ENCODE peak calls at places on chromosomes 7 and 10, in ten cellular contexts. N is neural progenitor cell, D is heart right ventricle, H is cardiac fibroblast, A is AG10803, Q is coronary artery, O is astrocyte of the cerebellum, I is fibroblast of pulmonary artery, V is prostate gland, G is left ventricle myocardium inferior. R is an unnamed sample.

GRCh38 chr10:124200011-124200410 is 106.6 kb upstream of the CHST15 start:
- DNase-seq in N (no peak), D (no peak), H (no peak), A (no peak), Q (peak; percentile 26), O (no peak), I (no peak), V (no peak), G (no peak), R (peak; percentile 17)

GRCh38 chr7:108014747-108015682 is 12.1 kb upstream of the LAMB1 start:
- DNase-seq in N (no peak), D (no peak), H (peak; percentile 54), A (peak; percentile 43), Q (no peak), O (peak; percentile 70), I (peak; percentile 76), V (no peak), G (no peak), R (peak; percentile 76)

GRCh38 chr7:98628916-98629525 is 11.9 kb downstream of the NPTX2 start:
- DNase-seq in N (peak; percentile 87), D (no peak), H (no peak), A (no peak), Q (no peak), O (no peak), I (no peak), V (no peak), G (no peak), R (no peak)

GRCh38 chr7:26187380-26188290 is 12.9 kb downstream of the HNRNPA2B1 start:
- DNase-seq in N (no peak), D (no peak), H (no peak), A (no peak), Q (no peak), O (no peak), I (no peak), V (no peak), G (no peak), R (no peak)

GRCh38 chr10:34319197-34319846 is 495.8 kb downstream of the PARD3 start:
- DNase-seq in N (no peak), D (peak; percentile 11), H (peak; percentile 88), A (peak; percentile 97), Q (no peak), O (peak; percentile 86), I (peak; percentile 89), V (peak; percentile 64), G (no peak), R (peak; percentile 95)

GRCh38 chr7:111741811-111742240 is 179.5 kb upstream of the IMMP2L start:
- DNase-seq in N (peak; percentile 81), D (peak; percentile 24), H (peak; percentile 86), A (peak; percentile 70), Q (no peak), O (peak; percentile 70), I (peak; percentile 87), V (peak; percentile 65), G (no peak), R (peak; percentile 75)

GRCh38 chr7:155816192-155816508 is 3.9 kb upstream of the SHH start:
- DNase-seq in N (no peak), D (no peak), H (no peak), A (no peak), Q (no peak), O (no peak), I (no peak), V (no peak), G (no peak), R (no peak)

GRCh38 chr7:80843018-80843671 is 75.7 kb downstream of the SEMA3C start:
- DNase-seq in N (no peak), D (no peak), H (no peak), A (no peak), Q (no peak), O (no peak), I (no peak), V (no peak), G (no peak), R (no peak)

GRCh38 chr10:30557884-30558283 is 71.7 kb downstream of the LYZL2 start:
- DNase-seq in N (no peak), D (no peak), H (peak; percentile 73), A (peak; percentile 44), Q (no peak), O (peak; percentile 27), I (peak; percentile 73), V (no peak), G (no peak), R (peak; percentile 37)

GRCh38 chr7:151993977-151994676 is 31.3 kb upstream of the GALNT11 start:
- DNase-seq in N (no peak), D (no peak), H (no peak), A (no peak), Q (no peak), O (no peak), I (no peak), V (no peak), G (no peak), R (peak; percentile 14)

GRCh38 chr10:130363899-130364298 is 227.7 kb downstream of the GLRX3 start:
- DNase-seq in N (no peak), D (no peak), H (no peak), A (no peak), Q (peak; percentile 16), O (no peak), I (no peak), V (no peak), G (no peak), R (no peak)

GRCh38 chr10:130361351-130362105 is 225.3 kb downstream of the GLRX3 start:
- DNase-seq in N (no peak), D (no peak), H (no peak), A (no peak), Q (peak; percentile 68), O (no peak), I (no peak), V (no peak), G (no peak), R (no peak)

GRCh38 chr10:130364631-130365030 is 228.4 kb downstream of the GLRX3 start:
- DNase-seq in N (no peak), D (no peak), H (no peak), A (no peak), Q (peak; percentile 55), O (no peak), I (no peak), V (no peak), G (no peak), R (no peak)

GRCh38 chr10:130362308-130362761 is 226.1 kb downstream of the GLRX3 start:
- DNase-seq in N (peak; percentile 27), D (peak; percentile 55), H (no peak), A (no peak), Q (peak; percentile 47), O (no peak), I (no peak), V (no peak), G (peak; percentile 48), R (no peak)

GRCh38 chr10:130363051-130363450 is 226.9 kb downstream of the GLRX3 start:
- DNase-seq in N (no peak), D (no peak), H (no peak), A (no peak), Q (peak; percentile 36), O (no peak), I (no peak), V (no peak), G (no peak), R (no peak)
- TF ChIP-seq CTCF in N (no peak), D (no peak), H (no peak), A (no peak), Q (no peak), O (no peak), I (no peak), V (no peak), G (no peak), R (no peak)

DNA sequence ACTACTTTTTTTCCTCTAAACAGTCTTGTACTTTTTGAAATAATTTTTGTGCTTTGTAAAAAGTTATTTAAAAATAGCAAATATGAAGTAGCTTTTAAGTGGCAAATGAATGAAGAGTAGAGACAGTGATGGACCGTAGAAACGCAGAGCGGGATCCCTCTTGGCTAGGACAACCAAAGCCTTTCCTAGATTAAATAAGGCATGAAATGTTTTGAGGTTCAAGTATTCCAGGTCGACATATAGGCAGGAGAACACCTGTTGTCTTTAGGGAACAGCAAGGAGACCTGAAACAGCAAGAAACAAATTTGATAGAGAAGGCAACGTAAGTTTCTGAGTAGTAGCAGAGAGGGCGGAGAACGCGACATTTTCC is 662 bp upstream of the PPRC1 start:
- DNase-seq in N (no peak), D (no peak), H (no peak), A (no peak), Q (no peak), O (no peak), I (no peak), V (no peak), G (no peak), R (no peak)
- H3K4me3 ChIP-seq in N (peak overlapping the region; percentile 91), D (peak overlapping the region; percentile 54), H (no peak overlapping the region), A (peak overlapping the region; percentile 92), Q (peak overlapping the region; percentile 100), O (peak overlapping the region; percentile 96), I (peak overlapping the region; percentile 96), V (no peak overlapping the region), G (peak overlapping the region; percentile 83), R (peak overlapping the region; percentile 97)

GRCh38 chr7:130818056-130818455 is 84.0 kb upstream of the KLF14 start:
- DNase-seq in N (no peak), D (no peak), H (no peak), A (no peak), Q (no peak), O (no peak), I (no peak), V (no peak), G (no peak), R (no peak)

DNA sequence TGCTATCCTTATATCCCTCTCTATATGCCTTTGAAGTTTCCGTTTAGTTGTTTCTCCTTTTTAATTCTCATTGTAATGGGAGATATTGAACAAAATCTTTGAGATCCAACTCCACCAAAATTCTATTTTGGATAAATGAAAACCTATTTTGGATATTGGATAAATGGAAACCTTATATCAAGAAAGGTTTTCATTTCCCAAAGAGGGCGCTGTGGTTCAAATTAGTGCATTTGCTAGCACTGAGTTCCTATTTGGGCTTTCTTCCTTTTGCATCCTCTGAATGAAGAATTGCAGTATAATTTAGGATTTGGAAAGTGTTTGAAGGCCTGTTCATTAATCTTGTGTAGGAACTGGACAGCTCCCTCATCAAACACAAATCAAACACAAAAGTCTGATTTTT is 80.7 kb upstream of the KLF14 start:
- DNase-seq in N (peak; percentile 51), D (no peak), H (peak; percentile 56), A (peak; percentile 52), Q (no peak), O (no peak), I (peak; percentile 55), V (no peak), G (no peak), R (peak; percentile 65)
- TF ChIP-seq CTCF in N (peak; percentile 67), D (no peak), H (peak; percentile 52), A (peak; percentile 68), Q (no peak), O (peak; percentile 43), I (peak; percentile 54), V (no peak), G (peak; percentile 36), R (peak; percentile 69)

GRCh38 chr10:104666106-104666505 is 25.0 kb downstream of the SORCS3 start:
- DNase-seq in N (no peak), D (no peak), H (no peak), A (no peak), Q (no peak), O (no peak), I (no peak), V (no peak), G (no peak), R (no peak)

GRCh38 chr10:104659809-104660208 is 18.7 kb downstream of the SORCS3 start:
- DNase-seq in N (no peak), D (no peak), H (no peak), A (no peak), Q (no peak), O (no peak), I (no peak), V (no peak), G (no peak), R (no peak)

GRCh38 chr10:104665174-104665573 is 24.1 kb downstream of the SORCS3 start:
- DNase-seq in N (no peak), D (no peak), H (no peak), A (no peak), Q (no peak), O (no peak), I (no peak), V (no peak), G (no peak), R (no peak)

GRCh38 chr10:104664205-104664604 is 23.1 kb downstream of the SORCS3 start:
- DNase-seq in N (no peak), D (no peak), H (no peak), A (no peak), Q (no peak), O (peak; percentile 2), I (no peak), V (no peak), G (no peak), R (no peak)
- H3K4me3 ChIP-seq in N (no peak overlapping the region), D (no peak overlapping the region), H (no peak overlapping the region), A (no peak overlapping the region), Q (no peak overlapping the region), O (no peak overlapping the region), I (no peak overlapping the region), V (no peak overlapping the region), G (no peak overlapping the region), R (no peak overlapping the region)

R was measured in fibroblast of mammary gland.